ENCODE peak calls at places on chromosomes 2 and 18, in ten cellular contexts. One of them, this sample, is unnamed.

GRCh38 chr2:47174731-47175361 is 19.7 kb upstream of the STPG4 start:
- DNase-seq in NCI-H1092: no peak
- DNase-seq in HuH-7: no peak
- DNase-seq in A549: peak; percentile 87
- DNase-seq in spleen: no peak
- DNase-seq in stimulated activated CD8-positive, alpha-beta memory T cell treated with anti-CD3 and anti-CD28 coated beads, Interleukin-15, amount 100 ng/mL, for 24 hours: no peak
- DNase-seq in T-helper 22 cell: peak; percentile 41
- DNase-seq in fibroblast of pulmonary artery: peak; percentile 58
- DNase-seq in stomach: peak; percentile 64
- DNase-seq in HTR-8/SVneo: peak; percentile 46
- DNase-seq in this sample: no peak

GRCh38 chr2:46393865-46394264 is 85.5 kb upstream of the TMEM247 start:
- DNase-seq in NCI-H1092: no peak
- DNase-seq in stomach: no peak
- DNase-seq in HuH-7: no peak
- DNase-seq in A549: no peak
- DNase-seq in T-helper 22 cell: no peak
- DNase-seq in fibroblast of pulmonary artery: no peak
- DNase-seq in stimulated activated CD8-positive, alpha-beta memory T cell treated with anti-CD3 and anti-CD28 coated beads, Interleukin-15, amount 100 ng/mL, for 24 hours: no peak
- DNase-seq in HTR-8/SVneo: no peak
- DNase-seq in spleen: no peak
- DNase-seq in this sample: no peak

GRCh38 chr18:51007787-51008134 is 22.3 kb upstream of the SMAD4 start:
- DNase-seq in spleen: no peak
- DNase-seq in HuH-7: no peak
- DNase-seq in fibroblast of pulmonary artery: no peak
- DNase-seq in stomach: no peak
- DNase-seq in stimulated activated CD8-positive, alpha-beta memory T cell treated with anti-CD3 and anti-CD28 coated beads, Interleukin-15, amount 100 ng/mL, for 24 hours: no peak
- DNase-seq in NCI-H1092: no peak
- DNase-seq in T-helper 22 cell: no peak
- DNase-seq in HTR-8/SVneo: no peak
- DNase-seq in A549: no peak
- DNase-seq in this sample: no peak

GRCh38 chr2:23019476-23019875 is 365.5 kb upstream of the KLHL29 start:
- DNase-seq in fibroblast of pulmonary artery: no peak
- DNase-seq in HuH-7: no peak
- DNase-seq in HTR-8/SVneo: no peak
- DNase-seq in stimulated activated CD8-positive, alpha-beta memory T cell treated with anti-CD3 and anti-CD28 coated beads, Interleukin-15, amount 100 ng/mL, for 24 hours: no peak
- DNase-seq in spleen: no peak
- DNase-seq in NCI-H1092: no peak
- DNase-seq in T-helper 22 cell: no peak
- DNase-seq in A549: no peak
- DNase-seq in stomach: no peak
- DNase-seq in this sample: no peak

GRCh38 chr2:71905205-71905604 is 242.5 kb downstream of the CYP26B1 start:
- DNase-seq in NCI-H1092: no peak
- DNase-seq in spleen: no peak
- DNase-seq in fibroblast of pulmonary artery: no peak
- DNase-seq in stomach: no peak
- DNase-seq in A549: no peak
- DNase-seq in stimulated activated CD8-positive, alpha-beta memory T cell treated with anti-CD3 and anti-CD28 coated beads, Interleukin-15, amount 100 ng/mL, for 24 hours: no peak
- DNase-seq in T-helper 22 cell: no peak
- DNase-seq in HTR-8/SVneo: no peak
- DNase-seq in HuH-7: no peak
- DNase-seq in this sample: peak; percentile 28

GRCh38 chr18:36828157-36828629 is 609 bp downstream of the TPGS2 start:
- DNase-seq in T-helper 22 cell: no peak
- DNase-seq in HuH-7: peak; percentile 17
- DNase-seq in NCI-H1092: no peak
- DNase-seq in stimulated activated CD8-positive, alpha-beta memory T cell treated with anti-CD3 and anti-CD28 coated beads, Interleukin-15, amount 100 ng/mL, for 24 hours: no peak
- DNase-seq in stomach: no peak
- DNase-seq in spleen: no peak
- DNase-seq in A549: peak; percentile 36
- DNase-seq in fibroblast of pulmonary artery: peak; percentile 76
- DNase-seq in HTR-8/SVneo: no peak
- DNase-seq in this sample: peak; percentile 52

GRCh38 chr2:47269316-47270232 is 114.5 kb upstream of the STPG4 start:
- DNase-seq in A549: peak; percentile 98
- DNase-seq in spleen: no peak
- DNase-seq in stimulated activated CD8-positive, alpha-beta memory T cell treated with anti-CD3 and anti-CD28 coated beads, Interleukin-15, amount 100 ng/mL, for 24 hours: no peak
- DNase-seq in HTR-8/SVneo: peak; percentile 87
- DNase-seq in T-helper 22 cell: no peak
- DNase-seq in fibroblast of pulmonary artery: peak; percentile 96
- DNase-seq in HuH-7: no peak
- DNase-seq in NCI-H1092: no peak
- DNase-seq in stomach: peak; percentile 53
- DNase-seq in this sample: peak; percentile 100

GRCh38 chr18:2171840-2172625 is 399.3 kb downstream of the METTL4 start:
- DNase-seq in A549: no peak
- DNase-seq in T-helper 22 cell: no peak
- DNase-seq in fibroblast of pulmonary artery: no peak
- DNase-seq in stimulated activated CD8-positive, alpha-beta memory T cell treated with anti-CD3 and anti-CD28 coated beads, Interleukin-15, amount 100 ng/mL, for 24 hours: no peak
- DNase-seq in stomach: no peak
- DNase-seq in NCI-H1092: no peak
- DNase-seq in HTR-8/SVneo: no peak
- DNase-seq in spleen: no peak
- DNase-seq in HuH-7: no peak
- DNase-seq in this sample: no peak

This sample was measured in foreskin fibroblast.